ENCODE peak calls at places on chromosomes 1 and 21, in six cellular contexts. D is T-helper 1 cell; I is AML-193; Q is NCI-H2081; T is stimulated activated CD4-positive, alpha-beta T cell treated with anti-CD3 and anti-CD28 coated beads, TNF-alpha, amount 100 ng/mL, for 48 hours; M is stimulated activated naive B cell treated with anti-CD40 and anti-IgM and Interleukin-4, amounts not matched to agents 10 μg/mL and 1 μg/mL and 100 μg/mL, for 72 hours. F is an unnamed sample.

GRCh38 chr1:23593556-23594148 is 34.4 kb upstream of the ID3 start:
- DNase-seq in M (no peak), I (no peak), T (no peak), D (no peak), Q (peak; percentile 69), F (no peak)

GRCh38 chr1:43549921-43550597 is 19.4 kb downstream of the PTPRF start:
- DNase-seq in T (no peak), I (no peak), M (no peak), Q (peak; percentile 94), D (no peak), F (no peak)

GRCh38 chr1:76640092-76640491 is 227.2 kb upstream of the ST6GALNAC5 start:
- DNase-seq in Q (no peak), M (no peak), D (no peak), I (peak; percentile 7), T (no peak), F (no peak)

GRCh38 chr1:230155021-230155420 is 88.0 kb downstream of the GALNT2 start:
- DNase-seq in Q (no peak), I (no peak), T (no peak), M (no peak), D (no peak), F (no peak)

GRCh38 chr21:34792504-34793089 is 123.8 kb downstream of the CLIC6 start:
- DNase-seq in Q (no peak), D (no peak), M (no peak), I (no peak), T (no peak), F (no peak)

GRCh38 chr1:16139473-16139962 is 16.4 kb downstream of the EPHA2 start:
- DNase-seq in M (no peak), Q (no peak), I (no peak), T (no peak), D (no peak), F (no peak)

GRCh38 chr1:15923241-15923640 is 52.7 kb downstream of the ZBTB17 start:
- DNase-seq in M (no peak), Q (no peak), D (no peak), I (no peak), T (no peak), F (no peak)

GRCh38 chr1:159916240-159917051 is 8.9 kb downstream of the TAGLN2 start:
- DNase-seq in D (no peak), M (no peak), Q (peak; percentile 45), I (no peak), T (no peak), F (no peak)

GRCh38 chr1:198560093-198560638 is 19.7 kb upstream of the ATP6V1G3 start:
- DNase-seq in Q (peak; percentile 74), M (no peak), T (no peak), I (no peak), D (no peak), F (no peak)

GRCh38 chr1:174262747-174263241 is 103.5 kb downstream of the RABGAP1L start:
- DNase-seq in Q (peak; percentile 70), D (no peak), I (peak; percentile 23), T (no peak), M (no peak), F (peak; percentile 8)

GRCh38 chr1:162292422-162292849 is 84.2 kb downstream of the SPATA46 start:
- DNase-seq in I (no peak), D (no peak), Q (no peak), T (no peak), M (no peak), F (no peak)

GRCh38 chr1:6052543-6053205 is 7.0 kb downstream of the KCNAB2 start:
- DNase-seq in I (peak; percentile 41), Q (peak; percentile 51), M (no peak), T (no peak), D (peak; percentile 57), F (no peak)

GRCh38 chr21:14523234-14523633 is 22.9 kb downstream of the SAMSN1 start:
- DNase-seq in D (no peak), T (peak; percentile 32), M (no peak), Q (no peak), I (peak; percentile 27), F (peak; percentile 14)

GRCh38 chr21:16407403-16408279 is 677.9 kb downstream of the USP25 start:
- DNase-seq in D (no peak), Q (no peak), I (no peak), T (no peak), M (no peak), F (no peak)

GRCh38 chr1:214840366-214840765 is 237.4 kb downstream of the CENPF start:
- DNase-seq in D (no peak), I (no peak), Q (no peak), M (no peak), T (no peak), F (no peak)

GRCh38 chr1:159653201-159653600 is 61.2 kb downstream of the CRP start:
- DNase-seq in Q (no peak), I (no peak), M (no peak), D (no peak), T (no peak), F (no peak)

GRCh38 chr1:222592171-222592570 is 2.4 kb upstream of the TAF1A start:
- DNase-seq in M (no peak), Q (no peak), I (no peak), T (no peak), D (no peak), F (no peak)

GRCh38 chr1:93749894-93750301 is 68.3 kb upstream of the BCAR3 start:
- DNase-seq in Q (no peak), M (peak; percentile 40), I (no peak), D (no peak), T (no peak), F (no peak)

GRCh38 chr1:12525311-12526181 is 92.5 kb downstream of the DHRS3 start:
- DNase-seq in M (no peak), T (no peak), D (no peak), I (no peak), Q (no peak), F (no peak)

GRCh38 chr1:13823126-13823880 is 123.3 kb downstream of the PRDM2 start:
- DNase-seq in T (no peak), D (no peak), M (no peak), I (no peak), Q (no peak), F (no peak)

GRCh38 chr1:234934611-234935033 is 194.0 kb downstream of the TOMM20 start:
- DNase-seq in M (no peak), D (no peak), Q (no peak), I (peak; percentile 74), T (no peak), F (peak; percentile 50)

GRCh38 chr1:246157516-246157915 is 349.6 kb downstream of the SMYD3 start:
- DNase-seq in T (no peak), I (peak; percentile 84), D (no peak), Q (no peak), M (no peak), F (peak; percentile 73)

GRCh38 chr1:229229721-229230135 is 41.2 kb upstream of the RAB4A start:
- DNase-seq in Q (no peak), M (no peak), D (no peak), I (no peak), T (no peak), F (no peak)

GRCh38 chr1:225476538-225476988 is 48.7 kb upstream of the LBR start:
- DNase-seq in D (no peak), M (no peak), I (no peak), T (no peak), Q (no peak), F (no peak)

GRCh38 chr1:177976596-177976995 is 6.7 kb upstream of the SEC16B start:
- DNase-seq in D (no peak), I (no peak), M (no peak), T (no peak), Q (no peak), F (no peak)

GRCh38 chr21:42733874-42734273 is 80.5 kb downstream of the PDE9A start:
- DNase-seq in Q (no peak), T (no peak), M (no peak), I (no peak), D (no peak), F (no peak)

GRCh38 chr1:50975436-50975835 is 5.4 kb downstream of the CDKN2C start:
- DNase-seq in M (no peak), D (no peak), Q (no peak), I (no peak), T (no peak), F (no peak)

GRCh38 chr1:246291141-246291540 is 215.9 kb downstream of the SMYD3 start:
- DNase-seq in Q (peak; percentile 2), M (no peak), I (no peak), D (no peak), T (no peak), F (no peak)

GRCh38 chr1:228937851-228938247 is 202.6 kb downstream of the RHOU start:
- DNase-seq in T (no peak), M (no peak), D (no peak), I (no peak), Q (no peak), F (no peak)

GRCh38 chr1:56967355-56967754 is 1.5 kb upstream of the C8B start:
- DNase-seq in T (no peak), D (no peak), Q (no peak), I (no peak), M (no peak), F (no peak)

GRCh38 chr1:26723013-26723991 is 27.5 kb downstream of the ARID1A start:
- DNase-seq in T (no peak), Q (peak; percentile 67), I (no peak), M (no peak), D (peak; percentile 52), F (peak; percentile 70)

GRCh38 chr1:230148768-230149469 is 81.9 kb downstream of the GALNT2 start:
- DNase-seq in T (no peak), I (no peak), D (no peak), M (no peak), Q (no peak), F (no peak)

GRCh38 chr21:38422067-38422466 is 76.2 kb downstream of the ERG start:
- DNase-seq in Q (no peak), D (no peak), T (no peak), M (no peak), I (no peak), F (no peak)

GRCh38 chr1:92989936-92990582 is 28.8 kb upstream of the DIPK1A start:
- DNase-seq in D (no peak), Q (no peak), M (no peak), I (no peak), T (no peak), F (no peak)

GRCh38 chr1:167161242-167161641 is 59.4 kb upstream of the POU2F1 start:
- DNase-seq in T (no peak), D (no peak), M (no peak), I (no peak), Q (no peak), F (no peak)

GRCh38 chr1:114173704-114174103 is 20.0 kb upstream of the SYT6 start:
- DNase-seq in T (no peak), I (no peak), Q (no peak), M (no peak), D (no peak), F (no peak)

GRCh38 chr1:20068722-20069121 is 1.3 kb upstream of the PLA2G5 start:
- DNase-seq in I (no peak), D (no peak), T (no peak), M (no peak), Q (no peak), F (no peak)

GRCh38 chr21:39630191-39630591 is 17.5 kb downstream of the B3GALT5 start:
- DNase-seq in M (no peak), D (no peak), T (no peak), Q (no peak), I (no peak), F (no peak)

F was measured in GF-D8.